ENCODE peak calls at places on chromosome 6, in four cellular contexts. Z is IMR-90, K is H9, F is neuronal stem cell. D is an unnamed sample.

GRCh38 chr6:7108964-7109836 is 1.4 kb downstream of the RREB1 start:
- DNase-seq in Z (peak; percentile 82), K (no peak), F (no peak), D (peak; percentile 57)

GRCh38 chr6:34298941-34299340 is 50.1 kb upstream of the SMIM29 start:
- DNase-seq in Z (no peak), K (no peak), F (no peak), D (no peak)

GRCh38 chr6:132392792-132393191 is 8.5 kb downstream of the MOXD1 start:
- DNase-seq in Z (no peak), K (peak; percentile 25), F (no peak), D (peak; percentile 51)

GRCh38 chr6:650098-650497 is 6.8 kb downstream of the HUS1B start:
- DNase-seq in Z (peak; percentile 78), K (no peak), F (no peak), D (peak; percentile 59)

GRCh38 chr6:167661456-167662103 is 165.1 kb upstream of the AFDN start:
- DNase-seq in Z (no peak), K (no peak), F (no peak), D (no peak)

GRCh38 chr6:112298816-112299281 is 44.5 kb upstream of the LAMA4 start:
- DNase-seq in Z (peak; percentile 94), K (no peak), F (no peak), D (peak; percentile 36)

GRCh38 chr6:82589509-82590206 is 226.0 kb downstream of the TPBG start:
- DNase-seq in Z (peak; percentile 64), K (peak; percentile 58), F (peak; percentile 12), D (peak; percentile 88)

GRCh38 chr6:67300430-67301040 is 1334.5 kb upstream of the ADGRB3 start:
- DNase-seq in Z (no peak), K (no peak), F (no peak), D (no peak)

GRCh38 chr6:2986722-2987196 is 12.9 kb upstream of the NQO2 start:
- DNase-seq in Z (peak; percentile 92), K (no peak), F (no peak), D (no peak)

GRCh38 chr6:82711105-82711829 is 347.6 kb downstream of the TPBG start:
- DNase-seq in Z (no peak), K (no peak), F (no peak), D (no peak)

GRCh38 chr6:162190936-162191335 is 536.6 kb downstream of the PRKN start:
- DNase-seq in Z (no peak), K (no peak), F (no peak), D (no peak)

GRCh38 chr6:39843305-39844020 is 51.3 kb downstream of the DAAM2 start:
- DNase-seq in Z (peak; percentile 6), K (no peak), F (no peak), D (no peak)

GRCh38 chr6:23535071-23535470 is 590.9 kb upstream of the NRSN1 start:
- DNase-seq in Z (no peak), K (no peak), F (no peak), D (no peak)

GRCh38 chr6:113823916-113824315 is 33.2 kb upstream of the MARCKS start:
- DNase-seq in Z (no peak), K (no peak), F (no peak), D (no peak)

GRCh38 chr6:139698526-139699182 is 324.2 kb upstream of the CITED2 start:
- DNase-seq in Z (no peak), K (no peak), F (no peak), D (no peak)

GRCh38 chr6:170420264-170420663 is 113.7 kb downstream of the FAM120B start:
- DNase-seq in Z (no peak), K (no peak), F (no peak), D (no peak)

GRCh38 chr6:142537612-142538478 is 236.0 kb downstream of the ADGRG6 start:
- DNase-seq in Z (peak; percentile 34), K (peak; percentile 51), F (no peak), D (peak; percentile 73)

GRCh38 chr6:43937236-43938177 is 167.5 kb downstream of the VEGFA start:
- DNase-seq in Z (no peak), K (peak; percentile 29), F (no peak), D (peak; percentile 76)

GRCh38 chr6:43052842-43053544 is 658 bp downstream of the CUL7 start:
- DNase-seq in Z (peak; percentile 20), K (peak; percentile 51), F (no peak), D (peak; percentile 54)

GRCh38 chr6:41698350-41698781 is 37.0 kb downstream of the TFEB start:
- DNase-seq in Z (peak; percentile 98), K (no peak), F (no peak), D (no peak)

GRCh38 chr6:20699402-20699801 is 165.1 kb downstream of the CDKAL1 start:
- DNase-seq in Z (no peak), K (no peak), F (no peak), D (no peak)

GRCh38 chr6:133945158-133945557 is 7.9 kb upstream of the TBPL1 start:
- DNase-seq in Z (peak; percentile 29), K (peak; percentile 47), F (no peak), D (peak; percentile 61)

DNA sequence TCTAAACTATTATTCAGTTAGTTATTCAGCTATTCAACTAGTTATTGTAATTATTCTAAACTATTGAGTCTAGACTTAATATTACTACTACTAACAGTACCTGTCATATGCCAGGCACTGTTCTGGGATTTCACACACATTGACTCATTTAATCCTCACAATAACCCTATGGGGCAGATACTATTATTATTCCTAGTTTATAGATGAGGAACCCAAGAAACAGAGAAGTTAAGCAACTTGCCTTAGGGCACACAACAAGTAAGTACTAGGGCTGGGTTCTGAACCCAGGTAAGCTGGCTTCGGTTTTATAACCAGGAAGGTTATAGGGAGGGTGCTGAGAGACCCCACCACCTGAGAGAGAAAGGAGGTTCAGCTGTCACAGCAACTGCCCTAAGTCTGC is 7.8 kb downstream of the TEAD3 start:
- DNase-seq in Z (no peak), K (no peak), F (no peak), D (no peak)
- H3K27ac ChIP-seq in Z (peak overlapping the region; percentile 98), K (no peak overlapping the region), F (peak overlapping the region; percentile 42), D (peak overlapping the region; percentile 68)

GRCh38 chr6:121932071-121933009 is 467.1 kb upstream of the HSF2 start:
- DNase-seq in Z (peak; percentile 95), K (peak; percentile 93), F (peak; percentile 18), D (peak; percentile 99)
- H3K18ac ChIP-seq in Z (peak overlapping the region; percentile 63), K (no peak overlapping the region), F (no peak overlapping the region), D (peak overlapping the region; percentile 100)

GRCh38 chr6:52306972-52307849 is 22.7 kb upstream of the MCM3 start:
- DNase-seq in Z (no peak), K (peak; percentile 61), F (no peak), D (peak; percentile 61)
- H3K27ac ChIP-seq in Z (no peak overlapping the region), K (no peak overlapping the region), F (no peak overlapping the region), D (no peak overlapping the region)

GRCh38 chr6:11110921-11111768 is at the start of gene ERVFRD-1:
- DNase-seq in Z (no peak), K (no peak), F (no peak), D (no peak)
- H3K18ac ChIP-seq in Z (no peak within 1 kb of the TSS), K (no peak within 1 kb of the TSS), F (no peak within 1 kb of the TSS), D (no peak within 1 kb of the TSS)

DNA sequence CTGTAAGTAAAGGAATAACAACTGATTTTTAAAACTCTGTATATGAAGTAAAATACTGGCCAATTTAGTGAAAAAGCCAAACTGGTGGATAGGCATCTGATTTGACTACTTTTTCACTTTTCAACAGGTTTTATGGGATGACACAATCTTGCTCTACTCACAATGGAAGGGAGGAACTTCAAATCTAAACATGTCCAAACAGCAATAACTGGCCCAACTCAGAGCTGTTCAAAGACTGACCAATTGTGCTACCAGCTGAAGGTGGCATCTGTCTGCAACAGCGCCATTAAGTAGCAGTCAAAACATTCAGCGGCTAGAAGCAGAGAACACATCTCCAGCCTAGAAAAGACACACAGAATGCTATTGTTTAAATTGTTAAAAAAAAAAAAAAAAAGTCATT is 44.6 kb downstream of the SESN1 start:
- DNase-seq in Z (no peak), K (no peak), F (no peak), D (no peak)
- H3K27ac ChIP-seq in Z (no peak overlapping the region), K (no peak overlapping the region), F (no peak overlapping the region), D (no peak overlapping the region)

DNA sequence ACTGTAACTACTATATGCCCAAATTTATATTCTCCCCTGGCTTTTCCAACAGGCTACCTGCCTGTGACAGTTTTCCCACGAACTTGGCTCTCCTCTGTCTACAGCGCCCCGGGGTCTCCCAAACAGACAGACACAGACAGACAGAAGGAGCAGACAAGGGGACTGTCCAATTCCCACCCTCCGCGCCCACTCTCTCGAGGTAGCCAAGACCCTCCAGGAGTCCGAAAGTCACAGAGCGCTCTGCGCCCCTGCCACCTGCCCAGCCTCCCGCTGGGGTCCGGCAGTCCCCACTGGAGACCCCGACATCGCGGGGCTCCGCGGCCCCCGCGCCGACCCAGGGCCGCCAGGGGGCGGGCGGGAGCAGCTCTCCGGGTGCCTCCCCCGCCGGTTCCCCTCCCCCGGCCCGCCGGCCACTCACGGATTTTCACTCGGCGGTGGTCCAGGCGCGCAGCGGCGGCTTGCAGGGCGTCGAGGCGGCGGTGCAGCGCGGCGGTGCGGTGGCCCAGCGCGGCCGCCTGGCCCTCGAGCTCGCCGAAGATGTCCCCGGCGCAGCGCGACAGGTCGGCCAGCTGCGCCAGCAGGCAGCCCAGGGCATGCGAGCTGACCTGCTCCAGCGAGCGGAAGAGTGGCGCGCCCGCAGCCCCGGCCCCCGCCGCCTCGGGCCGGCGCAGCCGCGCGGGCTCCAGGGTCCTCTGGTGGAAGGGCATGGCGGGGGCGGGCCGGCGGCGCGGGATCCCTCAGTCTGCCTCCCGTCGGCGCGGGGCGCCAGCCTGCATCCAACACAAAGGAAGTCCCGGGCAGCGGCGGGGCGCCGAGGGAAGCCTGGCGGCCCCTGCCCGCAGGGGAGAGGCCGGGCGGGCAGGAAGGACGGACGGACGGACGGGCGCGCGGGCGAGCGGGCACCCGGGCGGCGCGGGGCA is 81.3 kb upstream of the CCDC28A start:
- DNase-seq in Z (peak; percentile 50), K (peak; percentile 65), F (peak; percentile 72), D (peak; percentile 65)
- H3K18ac ChIP-seq in Z (peak overlapping the region; percentile 14), K (no peak overlapping the region), F (peak overlapping the region; percentile 99), D (peak overlapping the region; percentile 93)